ENCODE peak calls at places on chromosomes 6 and 20, in four cellular contexts. One of them, this sample, is unnamed.

GRCh38 chr20:18138639-18139583 is 1.2 kb downstream of the KAT14 start:
- DNase-seq in neural progenitor cell: no peak
- DNase-seq in B cell: no peak
- DNase-seq in sigmoid colon: no peak
- DNase-seq in this sample: no peak

GRCh38 chr6:135630789-135631376 is 133.3 kb upstream of the AHI1 start:
- DNase-seq in neural progenitor cell: no peak
- DNase-seq in sigmoid colon: no peak
- DNase-seq in B cell: no peak
- DNase-seq in this sample: no peak

GRCh38 chr6:20879526-20879925 is 345.3 kb downstream of the CDKAL1 start:
- DNase-seq in neural progenitor cell: peak
- DNase-seq in sigmoid colon: no peak
- DNase-seq in B cell: no peak
- DNase-seq in this sample: no peak

GRCh38 chr6:152110878-152111820 is 303.7 kb downstream of the ESR1 start:
- DNase-seq in sigmoid colon: no peak
- DNase-seq in B cell: no peak
- DNase-seq in neural progenitor cell: no peak
- DNase-seq in this sample: no peak

GRCh38 chr20:46179811-46180326 is 61.8 kb downstream of the CD40 start:
- DNase-seq in B cell: no peak
- DNase-seq in neural progenitor cell: no peak
- DNase-seq in sigmoid colon: no peak
- DNase-seq in this sample: no peak

GRCh38 chr6:3229566-3230274 is 2.3 kb upstream of the TUBB2B start:
- DNase-seq in sigmoid colon: no peak
- DNase-seq in B cell: peak
- DNase-seq in neural progenitor cell: peak
- DNase-seq in this sample: peak

GRCh38 chr6:79431469-79431868 is 105.8 kb downstream of the LCA5 start:
- DNase-seq in sigmoid colon: no peak
- DNase-seq in neural progenitor cell: peak
- DNase-seq in B cell: no peak
- DNase-seq in this sample: no peak

GRCh38 chr20:50311308-50312001 is 120.8 kb downstream of the CEBPB start:
- DNase-seq in neural progenitor cell: no peak
- DNase-seq in sigmoid colon: peak
- DNase-seq in B cell: no peak
- DNase-seq in this sample: no peak

GRCh38 chr6:158461954-158462353 is 97.9 kb upstream of the TMEM181 start:
- DNase-seq in B cell: no peak
- DNase-seq in neural progenitor cell: no peak
- DNase-seq in sigmoid colon: no peak
- DNase-seq in this sample: no peak

GRCh38 chr20:25623225-25623735 is 534 bp downstream of the NANP start:
- DNase-seq in sigmoid colon: peak
- DNase-seq in neural progenitor cell: peak
- DNase-seq in B cell: no peak
- DNase-seq in this sample: peak

GRCh38 chr20:59938221-59938620 is 1.9 kb downstream of the PPP1R3D start:
- DNase-seq in sigmoid colon: no peak
- DNase-seq in neural progenitor cell: no peak
- DNase-seq in B cell: no peak
- DNase-seq in this sample: no peak

GRCh38 chr20:24746351-24746685 is 202.8 kb upstream of the CST7 start:
- DNase-seq in B cell: no peak
- DNase-seq in sigmoid colon: no peak
- DNase-seq in neural progenitor cell: no peak
- DNase-seq in this sample: no peak

GRCh38 chr6:47242483-47243386 is 67.0 kb downstream of the TNFRSF21 start:
- DNase-seq in neural progenitor cell: peak
- DNase-seq in B cell: peak
- DNase-seq in sigmoid colon: peak
- DNase-seq in this sample: peak

GRCh38 chr6:138988469-138988834 is 399 bp upstream of the REPS1 start:
- DNase-seq in neural progenitor cell: peak
- DNase-seq in B cell: no peak
- DNase-seq in sigmoid colon: no peak
- DNase-seq in this sample: no peak

GRCh38 chr6:52787917-52788316 is 15.7 kb downstream of the GSTA1 start:
- DNase-seq in sigmoid colon: no peak
- DNase-seq in neural progenitor cell: no peak
- DNase-seq in B cell: no peak
- DNase-seq in this sample: no peak

GRCh38 chr6:110589865-110590513 is 113.6 kb upstream of the SLC22A16 start:
- DNase-seq in B cell: peak
- DNase-seq in sigmoid colon: no peak
- DNase-seq in neural progenitor cell: no peak
- DNase-seq in this sample: peak

GRCh38 chr6:170167657-170168159 is 123.2 kb downstream of the DLL1 start:
- DNase-seq in neural progenitor cell: no peak
- DNase-seq in sigmoid colon: peak
- DNase-seq in B cell: no peak
- DNase-seq in this sample: no peak

GRCh38 chr6:151097207-151097606 is 142.6 kb upstream of the AKAP12 start:
- DNase-seq in sigmoid colon: no peak
- DNase-seq in B cell: no peak
- DNase-seq in neural progenitor cell: no peak
- DNase-seq in this sample: no peak

GRCh38 chr6:56831334-56831733 is 123.6 kb upstream of the BEND6 start:
- DNase-seq in sigmoid colon: no peak
- DNase-seq in neural progenitor cell: no peak
- DNase-seq in B cell: no peak
- DNase-seq in this sample: no peak

GRCh38 chr6:68638225-68638900 is 3.3 kb downstream of the ADGRB3 start:
- DNase-seq in neural progenitor cell: peak
- DNase-seq in sigmoid colon: peak
- DNase-seq in B cell: peak
- DNase-seq in this sample: peak
- TF ChIP-seq CTCF in neural progenitor cell: peak
- TF ChIP-seq CTCF in sigmoid colon: peak
- TF ChIP-seq CTCF in B cell: peak
- TF ChIP-seq CTCF in this sample: peak

GRCh38 chr6:33585403-33586107 is 5.5 kb upstream of the BAK1 start:
- DNase-seq in neural progenitor cell: peak
- DNase-seq in B cell: peak
- DNase-seq in sigmoid colon: peak
- DNase-seq in this sample: peak
- TF ChIP-seq CTCF in neural progenitor cell: peak
- TF ChIP-seq CTCF in B cell: peak
- TF ChIP-seq CTCF in sigmoid colon: peak
- TF ChIP-seq CTCF in this sample: peak

GRCh38 chr6:149963462-149964242 is at the start of gene ULBP1:
- DNase-seq in neural progenitor cell: peak
- DNase-seq in sigmoid colon: peak
- DNase-seq in B cell: peak
- DNase-seq in this sample: peak
- TF ChIP-seq CTCF in neural progenitor cell: no peak
- TF ChIP-seq CTCF in sigmoid colon: no peak
- TF ChIP-seq CTCF in B cell: no peak
- TF ChIP-seq CTCF in this sample: no peak

DNA sequence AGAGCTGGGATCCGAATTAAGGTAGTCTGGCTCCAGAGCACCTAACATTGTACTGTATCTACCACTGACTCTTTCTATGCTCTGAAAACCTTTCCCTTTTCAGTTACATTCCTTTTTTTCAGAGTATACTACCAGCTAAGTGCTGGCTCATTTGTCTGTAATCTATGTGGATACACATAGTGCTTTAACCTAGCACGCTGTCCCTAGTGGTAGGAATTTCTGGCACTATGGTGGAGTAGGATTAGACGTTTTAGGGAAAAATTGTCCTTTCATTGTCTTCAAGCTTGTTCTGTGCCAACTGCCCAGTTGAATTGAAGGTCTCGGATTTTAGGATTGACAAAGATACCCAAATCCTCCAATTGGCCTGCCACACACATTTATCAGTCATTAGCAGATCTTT is 259.1 kb upstream of the FERMT1 start:
- DNase-seq in B cell: no peak
- DNase-seq in neural progenitor cell: peak
- DNase-seq in sigmoid colon: no peak
- DNase-seq in this sample: no peak
- TF ChIP-seq CTCF in B cell: no peak
- TF ChIP-seq CTCF in neural progenitor cell: peak
- TF ChIP-seq CTCF in sigmoid colon: no peak
- TF ChIP-seq CTCF in this sample: no peak

GRCh38 chr6:76881414-76881813 is 581.9 kb downstream of the HTR1B start:
- DNase-seq in B cell: no peak
- DNase-seq in neural progenitor cell: no peak
- DNase-seq in sigmoid colon: no peak
- DNase-seq in this sample: no peak

DNA sequence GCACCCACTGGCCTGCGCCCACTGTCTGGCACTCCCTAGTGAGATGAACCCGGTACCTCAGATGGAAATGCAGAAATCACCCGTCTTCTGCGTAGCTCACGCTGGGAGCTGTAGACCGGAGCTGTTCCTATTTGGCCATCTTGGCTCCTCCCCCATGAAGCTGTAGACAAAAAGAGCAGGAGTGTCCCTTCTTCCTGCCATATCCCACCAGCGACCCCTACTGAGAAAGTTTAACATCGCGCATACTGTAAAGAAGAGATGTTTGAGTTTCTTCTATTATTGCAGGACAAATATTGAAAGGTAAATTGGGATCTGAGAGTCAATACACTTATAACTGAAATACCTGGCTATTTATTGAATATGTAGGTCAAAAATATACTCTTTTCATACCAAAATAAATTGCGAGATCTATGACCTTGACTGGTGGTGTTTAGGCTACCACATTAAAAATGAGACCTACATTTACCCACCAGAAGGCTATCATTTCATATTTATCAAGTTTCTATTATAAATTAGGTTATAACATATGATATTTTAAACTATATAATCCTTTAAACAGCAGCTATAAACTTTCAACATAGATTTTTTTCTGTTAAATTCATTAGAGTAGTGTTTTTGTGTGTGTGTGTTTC is 586.3 kb downstream of the HTR1B start:
- DNase-seq in neural progenitor cell: peak
- DNase-seq in B cell: no peak
- DNase-seq in sigmoid colon: no peak
- DNase-seq in this sample: no peak
- TF ChIP-seq CTCF in neural progenitor cell: peak
- TF ChIP-seq CTCF in B cell: no peak
- TF ChIP-seq CTCF in sigmoid colon: no peak
- TF ChIP-seq CTCF in this sample: peak